ENCODE peak calls at places on chromosomes 4 and X, in four cellular contexts. K, T, G and Y are unnamed samples.

GRCh38 chr4:71680706-71681105 is 103.2 kb downstream of the GC start:
- DNase-seq in K (no peak), T (no peak), G (peak; percentile 0), Y (no peak)

GRCh38 chr4:11005321-11005720 is 320.8 kb upstream of the CLNK start:
- DNase-seq in K (no peak), T (no peak), G (no peak), Y (no peak)

GRCh38 chrX:40755291-40756249 is 20.2 kb upstream of the MED14 start:
- DNase-seq in K (no peak), T (peak; percentile 63), G (no peak), Y (no peak)

GRCh38 chr4:2803624-2804448 is 11.0 kb downstream of the SH3BP2 start:
- DNase-seq in T (no peak), K (peak; percentile 73), G (no peak), Y (no peak)

GRCh38 chrX:125003746-125004446 is 315.8 kb upstream of the TEX13C start:
- DNase-seq in G (no peak), T (no peak), K (no peak), Y (no peak)

GRCh38 chrX:103540145-103540544 is 20.9 kb upstream of the RAB40A start:
- DNase-seq in T (no peak), G (peak; percentile 66), K (no peak), Y (peak; percentile 43)

GRCh38 chrX:96002401-96002800 is 682.2 kb upstream of the DIAPH2 start:
- DNase-seq in T (no peak), K (no peak), G (peak; percentile 88), Y (no peak)

GRCh38 chrX:22060451-22060940 is 28.4 kb downstream of the PHEX start:
- DNase-seq in G (peak; percentile 53), K (no peak), T (no peak), Y (peak; percentile 63)

GRCh38 chr4:131091896-131092295 is 1995.9 kb downstream of the C4orf33 start:
- DNase-seq in G (peak; percentile 61), K (no peak), T (no peak), Y (peak; percentile 21)

GRCh38 chr4:80305466-80305865 is 30.1 kb upstream of the CFAP299 start:
- DNase-seq in K (no peak), T (no peak), G (no peak), Y (peak; percentile 51)

GRCh38 chr4:147707892-147708672 is 23.8 kb upstream of the ARHGAP10 start:
- DNase-seq in G (peak; percentile 64), K (no peak), T (peak; percentile 73), Y (peak; percentile 30)

GRCh38 chr4:72919464-72919863 is 150.1 kb downstream of the COX18 start:
- DNase-seq in G (no peak), K (no peak), T (no peak), Y (no peak)

GRCh38 chr4:4384837-4385236 is 2.1 kb upstream of the NSG1 start:
- DNase-seq in G (no peak), T (peak; percentile 93), K (peak; percentile 21), Y (peak; percentile 37)

GRCh38 chr4:84647307-84647884 is 64.5 kb downstream of the CDS1 start:
- DNase-seq in K (no peak), T (peak; percentile 73), G (peak; percentile 43), Y (no peak)

GRCh38 chrX:133989491-133989890 is 4.1 kb upstream of the GPC3 start:
- DNase-seq in G (no peak), T (no peak), K (no peak), Y (no peak)

DNA sequence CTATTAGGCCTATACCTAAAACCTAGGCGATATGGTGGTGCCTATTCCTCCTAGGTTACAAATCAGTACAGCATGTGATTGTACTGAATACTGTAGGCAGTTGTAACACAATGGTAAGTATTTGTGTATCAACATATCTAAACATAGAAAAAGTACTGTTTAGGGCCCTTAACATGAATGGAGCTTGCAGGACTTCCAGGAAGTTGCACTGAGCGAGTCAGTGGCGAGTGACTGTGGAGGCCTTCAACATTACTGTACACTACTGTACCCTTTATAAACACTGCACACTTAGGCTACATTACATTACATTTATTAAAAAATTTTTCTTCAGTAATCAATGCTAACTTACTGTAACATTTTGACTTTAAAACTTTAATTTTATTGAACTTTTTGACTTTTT is 37.8 kb downstream of the WWC2 start:
- DNase-seq in G (no peak), K (no peak), T (no peak), Y (peak; percentile 18)
- H3K27ac ChIP-seq in G (no peak overlapping the region), K (no peak overlapping the region), T (no peak overlapping the region), Y (no peak overlapping the region)

GRCh38 chrX:130174051-130174704 is 2.4 kb downstream of the RAB33A start:
- DNase-seq in G (peak; percentile 85), T (no peak), K (peak; percentile 82), Y (no peak)
- H3K4me1 ChIP-seq in G (peaks cover 7% of the 10 kb centered on the region), T (no peaks in the 10 kb centered on the region), K (no peaks in the 10 kb centered on the region), Y (peaks cover 11% of the 10 kb centered on the region)

GRCh38 chr4:67581208-67581857 is 22.8 kb downstream of the STAP1 start:
- DNase-seq in K (no peak), G (no peak), T (no peak), Y (no peak)
- H3K9ac ChIP-seq in K (no peak overlapping the region), G (no peak overlapping the region), T (no peak overlapping the region), Y (no peak overlapping the region)

GRCh38 chr4:74455361-74456055 is 10.6 kb downstream of the AREG start:
- DNase-seq in G (no peak), K (no peak), T (no peak), Y (no peak)

GRCh38 chr4:74451214-74451661 is 6.3 kb downstream of the AREG start:
- DNase-seq in T (no peak), G (peak; percentile 70), K (no peak), Y (peak; percentile 63)

GRCh38 chr4:74450298-74450683 is 5.4 kb downstream of the AREG start:
- DNase-seq in K (no peak), G (no peak), T (no peak), Y (no peak)

GRCh38 chr4:74453846-74454742 is 9.2 kb downstream of the AREG start:
- DNase-seq in G (no peak), K (no peak), T (no peak), Y (no peak)

DNA sequence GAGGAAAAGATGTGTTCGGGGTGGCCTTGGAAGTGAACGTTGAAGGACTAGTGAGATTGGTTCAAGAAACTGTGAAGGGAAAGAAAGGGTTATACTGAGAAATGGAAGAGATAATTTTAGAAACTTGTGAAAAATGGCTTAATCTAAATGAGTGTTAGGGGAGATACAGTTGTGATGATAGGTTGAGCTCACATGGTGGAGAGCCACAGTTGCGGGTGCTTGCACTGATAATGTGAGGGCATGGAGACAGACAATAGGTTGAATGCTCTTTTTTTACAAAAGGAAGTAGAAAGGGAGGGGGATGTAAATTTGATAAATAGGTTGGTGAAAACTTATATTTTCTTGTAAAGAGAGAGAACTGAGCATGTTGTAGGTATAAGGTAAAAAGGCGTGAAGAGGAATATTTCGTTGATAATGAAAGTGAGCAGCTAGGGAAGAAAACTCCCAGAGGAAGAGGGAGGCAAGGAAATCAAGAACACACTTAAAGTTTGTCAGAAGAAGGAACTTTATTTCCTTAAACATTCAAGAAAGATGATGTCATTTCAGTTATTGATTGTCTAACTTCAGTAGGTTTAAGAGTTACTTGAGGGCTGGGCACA is 8.2 kb downstream of the AREG start:
- DNase-seq in G (no peak), K (no peak), T (no peak), Y (no peak)
- H3K27ac ChIP-seq in G (no peak overlapping the region), K (no peak overlapping the region), T (no peak overlapping the region), Y (peak overlapping the region; percentile 38)

DNA sequence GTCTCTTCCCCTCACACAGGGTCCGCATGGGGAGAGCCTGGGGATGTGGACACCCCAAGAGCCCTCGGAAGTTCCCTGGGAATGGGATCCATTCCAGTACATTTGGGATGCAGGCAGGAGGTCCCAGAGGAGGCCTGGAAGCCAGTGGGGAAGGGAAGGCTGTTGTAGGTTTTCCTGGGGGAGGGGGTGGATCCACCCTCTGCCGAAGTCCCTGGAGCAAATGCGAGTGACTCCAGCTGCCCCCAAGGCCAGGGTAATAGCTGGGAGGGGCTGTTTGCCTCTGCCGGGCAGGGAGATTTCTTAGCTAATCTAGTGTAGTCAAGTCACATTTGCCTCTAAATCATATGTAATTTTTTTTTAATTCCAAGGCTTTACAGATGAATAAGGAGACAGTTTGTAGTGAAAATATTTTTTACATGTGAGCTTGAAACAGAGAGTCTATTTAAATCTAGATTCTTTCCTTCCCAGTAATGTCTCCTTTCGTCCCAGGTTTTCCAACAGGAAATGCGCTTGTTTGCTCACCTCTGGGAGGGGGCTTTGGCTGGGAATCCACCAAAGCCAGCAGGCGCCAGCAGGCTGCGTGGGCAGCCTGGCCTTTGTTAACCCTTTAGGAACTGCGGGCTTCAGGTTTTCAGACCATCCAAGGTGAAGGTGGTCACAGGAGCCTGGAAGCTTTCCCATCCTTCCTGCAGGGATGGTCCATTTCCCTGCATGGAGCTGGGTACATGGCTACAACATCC is 26.8 kb downstream of the SH3TC1 start:
- DNase-seq in K (no peak), T (peak; percentile 84), G (no peak), Y (no peak)
- H3K4me1 ChIP-seq in K (no peaks in the 10 kb centered on the region), T (peaks cover 13% of the 10 kb centered on the region), G (peaks cover 3% of the 10 kb centered on the region), Y (peaks cover 19% of the 10 kb centered on the region)

DNA sequence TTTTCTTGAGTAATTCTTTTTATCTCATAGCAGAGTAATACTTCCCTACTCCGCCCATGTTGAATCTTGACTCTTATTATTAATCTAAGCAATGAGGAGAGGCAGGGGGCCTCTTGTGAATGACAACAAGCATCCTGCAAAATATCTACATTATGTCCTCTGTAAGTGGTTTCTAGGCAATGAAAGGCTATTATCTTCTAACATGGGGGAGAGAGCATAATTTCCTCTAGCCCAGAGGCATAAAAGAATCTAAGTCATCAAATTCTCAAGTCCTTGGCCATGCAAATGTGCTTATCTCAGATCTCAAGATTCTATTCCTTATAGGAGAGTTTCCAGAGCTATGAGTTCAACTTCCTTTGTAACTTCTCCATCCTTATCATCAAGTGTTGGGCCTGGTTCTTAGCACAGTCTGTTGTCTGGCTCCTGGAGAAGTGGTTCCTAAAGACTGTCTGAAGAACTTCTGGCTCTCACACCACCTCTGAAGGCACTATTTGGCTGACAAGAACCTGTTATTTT is 423.1 kb upstream of the INTU start:
- DNase-seq in T (no peak), K (no peak), G (no peak), Y (no peak)
- H3K9ac ChIP-seq in T (no peak overlapping the region), K (no peak overlapping the region), G (no peak overlapping the region), Y (no peak overlapping the region)

GRCh38 chrX:154731881-154732280 is 19.0 kb downstream of the GAB3 start:
- DNase-seq in K (no peak), G (peak; percentile 65), T (no peak), Y (no peak)
- H3K27ac ChIP-seq in K (no peak overlapping the region), G (no peak overlapping the region), T (no peak overlapping the region), Y (no peak overlapping the region)